ENCODE peak calls at places on chromosomes 2 and 18, in eight cellular contexts. V is heart right ventricle, E is astrocyte, S is psoas muscle, J is A549, B is fibroblast of mammary gland, P is mammary epithelial cell, X is dorsolateral prefrontal cortex. W is an unnamed sample.

GRCh38 chr2:43474273-43474672 is 121.6 kb downstream of the THADA start:
- DNase-seq in V (no peak), E (no peak), S (no peak), J (no peak), B (no peak), P (no peak), X (no peak), W (no peak)

GRCh38 chr18:11512096-11513030 is 97.0 kb upstream of the SLC35G4 start:
- DNase-seq in V (no peak), E (no peak), S (no peak), J (peak), B (peak), P (peak), X (no peak), W (no peak)

GRCh38 chr18:36075862-36076587 is 8.7 kb upstream of the RPRD1A start:
- DNase-seq in V (no peak), E (peak), S (no peak), J (peak), B (peak), P (peak), X (no peak), W (no peak)

GRCh38 chr2:101175991-101176390 is 24.8 kb upstream of the TBC1D8 start:
- DNase-seq in V (no peak), E (no peak), S (no peak), J (peak), B (peak), P (peak), X (no peak), W (no peak)

GRCh38 chr18:49041677-49042570 is 91.2 kb upstream of the SMAD7 start:
- DNase-seq in V (peak), E (peak), S (peak), J (peak), B (peak), P (peak), X (no peak), W (no peak)

GRCh38 chr2:9660781-9661180 is 30.0 kb upstream of the YWHAQ start:
- DNase-seq in V (no peak), E (no peak), S (no peak), J (no peak), B (no peak), P (no peak), X (no peak), W (no peak)

GRCh38 chr2:238169021-238169707 is 10.4 kb downstream of the ERFE start:
- DNase-seq in V (no peak), E (peak), S (peak), J (peak), B (peak), P (peak), X (no peak), W (no peak)

GRCh38 chr2:78699696-78700095 is 325.8 kb upstream of the REG3G start:
- DNase-seq in V (no peak), E (no peak), S (no peak), J (no peak), B (no peak), P (no peak), X (no peak), W (no peak)

DNA sequence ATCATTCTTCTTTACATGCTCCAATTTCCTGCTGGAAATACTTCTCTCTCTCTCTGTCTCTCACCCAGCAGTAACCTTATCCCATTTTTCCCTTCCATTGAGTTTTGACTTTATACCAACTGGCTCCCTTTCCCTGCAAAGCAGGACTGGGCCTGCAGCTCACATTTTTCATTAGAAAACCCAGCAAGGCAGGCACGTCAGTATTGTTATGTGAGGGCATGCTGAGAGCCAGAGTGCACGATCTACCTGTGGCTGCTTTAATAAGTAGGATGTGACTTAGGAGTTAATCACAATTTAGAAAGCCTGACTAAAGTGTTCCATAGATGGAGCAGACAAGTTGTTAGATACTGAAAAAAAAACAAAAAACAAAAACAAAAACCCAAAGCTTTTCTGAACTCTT is 5.2 kb upstream of the NDUFV2 start:
- DNase-seq in V (no peak), E (no peak), S (no peak), J (no peak), B (no peak), P (peak), X (no peak), W (no peak)
- TF ChIP-seq CTCF in V (no peak), E (no peak), S (no peak), J (no peak), B (no peak), P (no peak), X (no peak), W (no peak)

DNA sequence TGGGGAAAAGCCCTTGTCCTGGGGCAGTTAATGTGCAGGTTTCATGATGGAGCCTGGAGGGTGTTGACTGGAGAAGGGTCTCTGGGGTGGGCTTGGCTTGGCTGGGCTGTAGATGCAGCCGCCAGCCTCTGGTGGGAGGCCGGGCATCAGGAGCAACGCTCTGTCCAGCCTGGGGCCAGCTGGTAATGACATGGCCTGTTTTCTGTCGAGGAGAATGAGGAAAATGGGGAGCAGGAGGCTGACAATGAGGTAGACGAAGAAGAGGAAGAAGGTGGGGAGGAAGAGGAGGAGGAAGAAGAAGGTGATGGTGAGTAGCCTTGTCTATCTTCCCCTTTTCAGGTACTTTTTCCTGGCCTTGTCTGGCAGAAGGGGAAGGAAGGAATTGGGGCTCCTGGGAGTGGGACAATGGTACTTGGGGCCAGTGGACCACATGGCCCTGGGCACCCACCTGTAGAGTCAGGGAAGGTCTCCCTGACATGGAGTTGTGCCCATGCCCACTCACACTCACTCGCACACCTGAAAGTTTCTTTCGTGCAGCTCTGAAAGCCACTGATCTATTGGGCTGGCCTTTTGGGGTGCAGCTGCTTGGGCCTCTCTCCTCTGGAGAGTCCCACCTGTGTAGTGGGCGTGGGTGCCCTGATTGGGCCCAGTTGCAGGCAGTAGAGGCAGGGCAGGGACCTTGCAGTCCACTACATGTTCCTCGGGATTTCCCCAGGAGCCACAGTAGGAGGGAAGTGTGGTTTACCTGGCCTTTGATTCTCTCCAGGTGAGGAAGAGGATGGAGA is 3.5 kb downstream of the PTMA start:
- DNase-seq in V (peak), E (no peak), S (no peak), J (no peak), B (no peak), P (peak), X (no peak), W (no peak)
- TF ChIP-seq CTCF in V (no peak), E (no peak), S (no peak), J (no peak), B (no peak), P (no peak), X (no peak), W (no peak)

GRCh38 chr2:204828191-204828590 is 282.9 kb downstream of the PARD3B start:
- DNase-seq in V (no peak), E (no peak), S (no peak), J (no peak), B (no peak), P (no peak), X (no peak), W (no peak)

GRCh38 chr2:204825681-204826080 is 280.4 kb downstream of the PARD3B start:
- DNase-seq in V (no peak), E (no peak), S (no peak), J (no peak), B (no peak), P (no peak), X (no peak), W (no peak)

DNA sequence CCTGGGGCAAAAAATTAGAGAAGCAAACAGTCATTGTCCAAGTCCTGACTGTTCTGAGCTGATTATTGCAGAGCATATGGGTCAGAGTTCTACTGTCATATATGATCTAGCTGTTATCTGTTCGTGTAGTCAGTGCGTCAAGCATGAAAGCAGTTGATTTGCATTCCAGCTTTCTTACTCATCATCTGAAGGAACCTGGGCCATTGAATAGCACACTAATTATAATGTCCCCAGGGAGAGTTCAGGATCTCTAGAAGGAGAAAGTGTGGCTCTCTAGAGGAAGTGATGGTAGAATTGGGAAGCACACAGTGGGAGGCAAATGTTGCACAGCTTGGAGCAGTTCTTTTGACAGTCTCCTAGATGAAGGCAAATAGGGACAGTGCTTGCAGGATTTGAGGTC is 279.8 kb downstream of the PARD3B start:
- DNase-seq in V (no peak), E (no peak), S (no peak), J (no peak), B (no peak), P (no peak), X (no peak), W (no peak)
- TF ChIP-seq CTCF in V (no peak), E (no peak), S (no peak), J (no peak), B (no peak), P (no peak), X (no peak), W (no peak)

DNA sequence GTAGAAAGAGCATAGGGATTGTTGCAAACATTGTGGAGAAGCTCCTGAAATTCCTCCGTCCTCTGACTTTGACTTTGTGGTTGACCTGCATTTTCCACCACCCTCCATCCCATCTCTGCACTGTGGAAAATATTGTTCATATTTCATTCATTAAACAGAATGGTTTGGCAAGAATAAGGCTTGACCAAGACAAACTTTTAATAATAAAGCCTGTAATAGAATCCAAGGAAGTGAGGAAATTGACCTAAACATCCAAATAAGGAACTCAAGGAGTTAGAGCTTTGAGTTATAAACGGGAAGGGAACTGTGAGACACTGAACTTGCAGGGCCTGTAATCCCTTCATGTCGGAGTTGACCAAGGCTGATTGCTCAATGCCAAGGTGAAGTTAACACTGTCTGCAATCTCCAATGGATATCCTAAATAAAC is 115.2 kb downstream of the GFPT1 start:
- DNase-seq in V (no peak), E (peak), S (no peak), J (no peak), B (peak), P (no peak), X (no peak), W (no peak)
- TF ChIP-seq CTCF in V (no peak), E (no peak), S (no peak), J (no peak), B (no peak), P (no peak), X (no peak), W (no peak)

DNA sequence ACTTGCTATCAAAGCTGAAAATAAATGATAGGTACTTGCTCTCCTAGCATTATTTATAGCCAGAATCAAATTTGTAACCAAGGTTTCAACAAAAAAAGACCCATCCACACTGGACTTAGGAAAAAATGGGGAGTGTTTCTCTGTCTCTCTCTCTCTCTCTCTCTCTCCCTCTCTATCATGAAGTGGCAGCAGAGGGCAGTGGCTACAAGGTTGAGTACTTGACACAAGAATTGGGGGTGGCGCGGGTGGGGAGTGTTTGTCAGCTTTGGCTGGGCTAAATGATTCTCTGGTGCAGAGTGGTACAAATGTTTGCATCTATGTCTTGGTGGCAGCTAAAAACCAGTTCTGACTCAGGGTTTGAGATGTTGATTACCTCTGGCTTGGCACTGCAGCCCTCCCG is 85.0 kb downstream of the RBM43 start:
- DNase-seq in V (no peak), E (no peak), S (no peak), J (no peak), B (no peak), P (no peak), X (no peak), W (no peak)
- TF ChIP-seq CTCF in V (no peak), E (no peak), S (no peak), J (no peak), B (no peak), P (no peak), X (no peak), W (no peak)

DNA sequence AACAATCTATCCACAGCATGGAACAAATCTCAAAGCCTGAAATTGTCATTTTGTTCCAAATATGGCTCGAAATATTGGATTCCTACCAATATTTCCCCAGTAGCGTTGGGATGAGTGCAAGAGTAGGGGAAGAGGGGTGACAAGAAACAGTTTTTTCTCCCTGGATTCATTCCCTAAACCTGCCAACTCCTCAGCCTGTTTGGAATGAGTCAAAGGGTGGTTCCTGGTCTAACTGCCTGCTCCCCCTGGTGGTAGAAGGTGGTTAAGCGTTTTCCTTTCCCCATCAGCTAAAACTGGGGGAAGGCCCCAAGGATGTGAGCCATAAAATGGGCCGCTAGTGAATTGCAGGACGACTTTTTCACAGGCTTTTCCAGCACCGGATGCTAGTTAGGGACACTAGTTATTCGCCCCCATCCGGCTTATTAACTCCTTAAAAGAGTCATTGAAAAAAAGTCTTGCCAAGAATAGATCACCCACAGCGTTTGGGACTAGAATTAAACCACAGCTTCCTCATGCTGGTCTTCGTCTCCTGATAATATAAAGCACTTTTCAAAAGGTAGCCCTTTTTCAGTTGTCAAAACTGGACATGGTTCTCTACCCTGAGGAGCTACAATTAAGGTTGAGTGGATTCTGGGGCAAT is 72.5 kb downstream of the DHRS9 start:
- DNase-seq in V (no peak), E (peak), S (no peak), J (peak), B (peak), P (peak), X (no peak), W (no peak)
- TF ChIP-seq CTCF in V (peak), E (peak), S (peak), J (peak), B (peak), P (peak), X (peak), W (peak)